ENCODE peak calls at places on chromosomes 12 and 14, in six cellular contexts. E, F, B, N, J and Y are unnamed samples.

GRCh38 chr14:88682495-88683114 is 110.1 kb downstream of the EML5 start:
- DNase-seq in E (no peak), F (no peak), B (no peak), N (no peak), J (no peak), Y (no peak)

GRCh38 chr12:62379026-62379722 is 87.5 kb upstream of the MON2 start:
- DNase-seq in E (no peak), F (no peak), B (no peak), N (no peak), J (no peak), Y (no peak)

GRCh38 chr12:57583008-57583831 is 7.8 kb upstream of the PIP4K2C start:
- DNase-seq in E (peak), F (peak), B (no peak), N (peak), J (no peak), Y (peak)

GRCh38 chr12:68223067-68223747 is 2.4 kb downstream of the IL26 start:
- DNase-seq in E (peak), F (peak), B (peak), N (peak), J (peak), Y (peak)

GRCh38 chr14:61456720-61457119 is 135.3 kb downstream of the PRKCH start:
- DNase-seq in E (peak), F (peak), B (peak), N (peak), J (no peak), Y (peak)

GRCh38 chr14:104926619-104927431 is 2.1 kb downstream of the PLD4 start:
- DNase-seq in E (no peak), F (no peak), B (no peak), N (peak), J (no peak), Y (peak)

GRCh38 chr12:96483116-96483515 is 6.3 kb upstream of the CFAP54 start:
- DNase-seq in E (no peak), F (no peak), B (no peak), N (no peak), J (no peak), Y (no peak)

GRCh38 chr14:89973234-89973823 is 17.6 kb downstream of the TDP1 start:
- DNase-seq in E (peak), F (no peak), B (peak), N (peak), J (no peak), Y (peak)

GRCh38 chr12:88006351-88006750 is 22.9 kb downstream of the C12orf50 start:
- DNase-seq in E (no peak), F (no peak), B (no peak), N (no peak), J (no peak), Y (no peak)

GRCh38 chr14:104898870-104899510 is 25.7 kb upstream of the PLD4 start:
- DNase-seq in E (no peak), F (no peak), B (peak), N (no peak), J (no peak), Y (no peak)

GRCh38 chr12:64522807-64523206 is 70.9 kb downstream of the TBK1 start:
- DNase-seq in E (no peak), F (no peak), B (no peak), N (no peak), J (no peak), Y (no peak)

GRCh38 chr14:95361373-95362179 is 41.9 kb upstream of the CLMN start:
- DNase-seq in E (no peak), F (no peak), B (peak), N (peak), J (no peak), Y (peak)

GRCh38 chr12:93351726-93352125 is 26.0 kb upstream of the NUDT4 start:
- DNase-seq in E (no peak), F (no peak), B (no peak), N (no peak), J (no peak), Y (no peak)